ENCODE peak calls at places on chromosomes 3 and 15, in five cellular contexts. W is H1, F is endodermal cell, B is K562, M is lower lobe of right lung. I is an unnamed sample.

GRCh38 chr3:9175421-9175820 is 74.0 kb downstream of the SRGAP3 start:
- DNase-seq in W (no peak), F (no peak), B (no peak), M (no peak), I (peak)

GRCh38 chr3:170021083-170021482 is 16.7 kb upstream of the GPR160 start:
- DNase-seq in W (no peak), F (no peak), B (no peak), M (no peak), I (no peak)

GRCh38 chr3:94179059-94179458 is 116.2 kb downstream of the NSUN3 start:
- DNase-seq in W (no peak), F (no peak), B (no peak), M (no peak), I (no peak)

GRCh38 chr3:56799251-56799882 is 2.4 kb downstream of the ARHGEF3 start:
- DNase-seq in W (no peak), F (peak), B (peak), M (no peak), I (no peak)

GRCh38 chr3:101261506-101261905 is 58.9 kb downstream of the IMPG2 start:
- DNase-seq in W (no peak), F (no peak), B (no peak), M (no peak), I (no peak)

GRCh38 chr3:135159848-135160247 is 364.8 kb downstream of the EPHB1 start:
- DNase-seq in W (no peak), F (no peak), B (no peak), M (no peak), I (no peak)

GRCh38 chr3:134685881-134686802 is 35.3 kb upstream of the KY start:
- DNase-seq in W (no peak), F (no peak), B (no peak), M (no peak), I (no peak)

GRCh38 chr15:51969728-51970127 is 1.9 kb downstream of the LEO1 start:
- DNase-seq in W (no peak), F (no peak), B (no peak), M (no peak), I (no peak)

GRCh38 chr3:125110016-125110875 is 54.4 kb upstream of the HEG1 start:
- DNase-seq in W (peak), F (no peak), B (no peak), M (no peak), I (no peak)

GRCh38 chr15:63244399-63244798 is 33.0 kb upstream of the APH1B start:
- DNase-seq in W (no peak), F (no peak), B (no peak), M (no peak), I (no peak)

GRCh38 chr15:89587955-89588354 is 12.7 kb downstream of the TICRR start:
- DNase-seq in W (no peak), F (no peak), B (no peak), M (no peak), I (no peak)
- H3K27ac ChIP-seq in W (no peak), F (no peak), B (no peak), M (no peak), I (no peak)

GRCh38 chr3:186826316-186826977 is 16.1 kb upstream of the ADIPOQ start:
- DNase-seq in W (peak), F (peak), B (no peak), M (no peak), I (no peak)
- TF ChIP-seq CTCF in W (no peak), F (no peak), B (no peak), M (no peak), I (no peak)

DNA sequence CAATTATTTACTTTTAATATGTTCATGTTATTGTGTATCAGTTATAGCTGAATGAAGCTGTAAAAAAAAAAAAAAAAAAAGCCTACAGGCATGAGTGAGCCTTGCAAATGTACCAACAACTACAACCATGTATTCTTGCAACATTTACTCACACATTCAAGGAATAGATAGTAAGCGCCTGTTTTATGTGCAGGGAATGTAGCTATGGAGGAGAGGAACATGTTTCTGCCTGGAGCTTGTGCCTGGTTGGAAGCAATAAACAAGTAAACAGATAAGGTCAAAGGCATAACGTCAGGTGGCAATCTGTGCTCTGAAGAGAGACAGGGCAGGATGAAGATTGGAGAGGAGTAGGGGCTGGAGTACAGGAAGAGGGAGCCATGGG is 111.2 kb downstream of the DNAJB8 start:
- DNase-seq in W (no peak), F (no peak), B (no peak), M (no peak), I (no peak)
- H3K27ac ChIP-seq in W (no peak), F (no peak), B (no peak), M (no peak), I (no peak)

GRCh38 chr15:74580538-74581350 is 34.9 kb upstream of the CLK3 start:
- DNase-seq in W (no peak), F (no peak), B (peak), M (no peak), I (no peak)

GRCh38 chr15:74584204-74584603 is 31.4 kb upstream of the CLK3 start:
- DNase-seq in W (no peak), F (no peak), B (no peak), M (no peak), I (no peak)

GRCh38 chr15:74579001-74579400 is 36.6 kb upstream of the CLK3 start:
- DNase-seq in W (no peak), F (no peak), B (no peak), M (no peak), I (no peak)

GRCh38 chr15:74573987-74574386 is 33.0 kb downstream of the ARID3B start:
- DNase-seq in W (no peak), F (peak), B (no peak), M (no peak), I (no peak)

GRCh38 chr15:74578496-74578994 is 37.1 kb upstream of the CLK3 start:
- DNase-seq in W (no peak), F (no peak), B (no peak), M (no peak), I (no peak)
- TF ChIP-seq CTCF in W (no peak), F (no peak), B (no peak), M (no peak), I (no peak)